ENCODE peak calls at places on chromosome 20, in four cellular contexts. One of them, this sample, is unnamed.
A peak's percentile ranks its signal among the peaks of the same experiment; 100 is the strongest.

GRCh38 chr20:44696315-44696714 is 18.9 kb upstream of the CCN5 start:
- DNase-seq in IMR-90: no peak
- DNase-seq in neuronal stem cell: no peak
- DNase-seq in H9: no peak
- DNase-seq in this sample: no peak

GRCh38 chr20:57414867-57415592 is 23.8 kb downstream of the RBM38 start:
- DNase-seq in IMR-90: peak; percentile 28
- DNase-seq in neuronal stem cell: no peak
- DNase-seq in H9: no peak
- DNase-seq in this sample: no peak

GRCh38 chr20:10673176-10673830 is 496 bp downstream of the JAG1 start:
- DNase-seq in IMR-90: no peak
- DNase-seq in neuronal stem cell: no peak
- DNase-seq in H9: peak; percentile 67
- DNase-seq in this sample: peak; percentile 38

GRCh38 chr20:768426-768978 is at the start of gene SLC52A3:
- DNase-seq in IMR-90: no peak
- DNase-seq in neuronal stem cell: no peak
- DNase-seq in H9: peak; percentile 86
- DNase-seq in this sample: peak; percentile 33

GRCh38 chr20:31815408-31816188 is 3.6 kb upstream of the MYLK2 start:
- DNase-seq in IMR-90: no peak
- DNase-seq in neuronal stem cell: no peak
- DNase-seq in H9: no peak
- DNase-seq in this sample: no peak

GRCh38 chr20:20843982-20844381 is 131.5 kb upstream of the RALGAPA2 start:
- DNase-seq in IMR-90: no peak
- DNase-seq in neuronal stem cell: no peak
- DNase-seq in H9: peak; percentile 66
- DNase-seq in this sample: peak; percentile 44

GRCh38 chr20:49348563-49348962 is 70.7 kb upstream of the ZNFX1 start:
- DNase-seq in IMR-90: no peak
- DNase-seq in neuronal stem cell: no peak
- DNase-seq in H9: no peak
- DNase-seq in this sample: no peak

GRCh38 chr20:33017542-33017941 is 10.0 kb downstream of the BPIFB2 start:
- DNase-seq in IMR-90: no peak
- DNase-seq in neuronal stem cell: no peak
- DNase-seq in H9: no peak
- DNase-seq in this sample: no peak

GRCh38 chr20:24965065-24965919 is 16.2 kb downstream of the CST7 start:
- DNase-seq in IMR-90: no peak
- DNase-seq in neuronal stem cell: no peak
- DNase-seq in H9: peak; percentile 12
- DNase-seq in this sample: no peak

GRCh38 chr20:19995220-19995863 is 21.8 kb upstream of the NAA20 start:
- DNase-seq in IMR-90: peak; percentile 64
- DNase-seq in neuronal stem cell: no peak
- DNase-seq in H9: no peak
- DNase-seq in this sample: peak; percentile 73

GRCh38 chr20:22214296-22214695 is 370.1 kb downstream of the FOXA2 start:
- DNase-seq in IMR-90: no peak
- DNase-seq in neuronal stem cell: no peak
- DNase-seq in H9: no peak
- DNase-seq in this sample: no peak

GRCh38 chr20:15890358-15890982 is 682.8 kb downstream of the KIF16B start:
- DNase-seq in IMR-90: no peak
- DNase-seq in neuronal stem cell: no peak
- DNase-seq in H9: no peak
- DNase-seq in this sample: no peak

GRCh38 chr20:3670511-3670910 is 7.3 kb upstream of the GFRA4 start:
- DNase-seq in IMR-90: peak; percentile 19
- DNase-seq in neuronal stem cell: no peak
- DNase-seq in H9: peak; percentile 60
- DNase-seq in this sample: no peak

GRCh38 chr20:25058051-25058796 is at the start of gene ACSS1:
- DNase-seq in IMR-90: peak; percentile 31
- DNase-seq in neuronal stem cell: no peak
- DNase-seq in H9: peak; percentile 56
- DNase-seq in this sample: peak; percentile 39

GRCh38 chr20:61765871-61766654 is 299.6 kb downstream of the TAF4 start:
- DNase-seq in IMR-90: no peak
- DNase-seq in neuronal stem cell: no peak
- DNase-seq in H9: peak; percentile 75
- DNase-seq in this sample: no peak

GRCh38 chr20:15708984-15709598 is 864.2 kb downstream of the KIF16B start:
- DNase-seq in IMR-90: no peak
- DNase-seq in neuronal stem cell: no peak
- DNase-seq in H9: peak; percentile 82
- DNase-seq in this sample: peak; percentile 80

GRCh38 chr20:47365023-47365764 is 8.7 kb upstream of the ZMYND8 start:
- DNase-seq in IMR-90: no peak
- DNase-seq in neuronal stem cell: no peak
- DNase-seq in H9: no peak
- DNase-seq in this sample: no peak

GRCh38 chr20:47370214-47370613 is 13.7 kb upstream of the ZMYND8 start:
- DNase-seq in IMR-90: no peak
- DNase-seq in neuronal stem cell: no peak
- DNase-seq in H9: no peak
- DNase-seq in this sample: no peak

GRCh38 chr20:47368301-47368700 is 11.8 kb upstream of the ZMYND8 start:
- DNase-seq in IMR-90: no peak
- DNase-seq in neuronal stem cell: no peak
- DNase-seq in H9: no peak
- DNase-seq in this sample: no peak

GRCh38 chr20:47373206-47373722 is 16.8 kb upstream of the ZMYND8 start:
- DNase-seq in IMR-90: no peak
- DNase-seq in neuronal stem cell: no peak
- DNase-seq in H9: no peak
- DNase-seq in this sample: no peak

DNA sequence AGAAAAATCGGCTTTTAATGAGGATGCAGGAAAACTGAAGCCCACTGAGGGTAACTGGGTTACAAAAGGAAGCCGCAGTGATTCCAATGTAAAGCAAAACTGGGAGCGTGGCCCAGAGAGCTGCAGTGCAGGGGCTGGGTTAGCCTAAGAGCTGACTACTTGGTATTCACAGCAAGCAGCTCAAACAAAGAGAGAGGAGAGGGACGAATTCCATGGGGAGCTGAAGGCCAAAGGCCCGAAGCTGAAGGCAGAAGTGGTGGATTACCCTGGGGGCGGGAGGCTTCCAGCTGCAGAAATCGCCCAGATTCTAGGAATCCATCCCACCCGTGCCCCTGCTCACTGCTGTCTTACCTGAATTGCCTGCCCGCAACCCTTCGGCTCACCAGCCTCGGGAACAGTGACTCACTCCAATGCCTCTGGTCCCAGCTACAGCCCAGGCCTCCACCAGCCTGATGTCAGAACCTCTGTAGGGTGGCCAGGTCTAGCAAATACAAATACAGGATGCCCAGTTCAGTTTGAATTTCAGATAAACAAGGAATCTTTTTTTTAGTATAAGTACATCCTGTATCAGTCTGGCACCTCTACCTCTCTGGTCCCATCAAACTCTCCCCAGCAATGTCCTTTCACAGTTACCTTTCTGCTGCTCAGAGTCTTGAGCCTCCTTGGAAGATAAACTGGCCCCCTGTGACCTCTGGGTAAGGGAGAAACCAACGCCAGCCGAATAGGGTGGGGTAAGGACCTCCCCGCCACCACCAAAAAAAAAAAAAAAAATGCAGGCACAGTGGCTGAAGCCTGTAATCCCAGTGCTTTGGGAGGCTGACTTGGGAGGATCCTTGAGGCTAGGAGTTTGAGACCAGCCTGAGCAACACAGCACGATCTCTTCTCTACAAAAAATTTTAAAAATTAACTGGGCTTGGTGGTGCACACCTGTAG is 14.6 kb upstream of the ZMYND8 start:
- DNase-seq in IMR-90: no peak
- DNase-seq in neuronal stem cell: no peak
- DNase-seq in H9: peak; percentile 68
- DNase-seq in this sample: peak; percentile 68
- H2BK5ac ChIP-seq in IMR-90: no peak overlapping the region
- H2BK5ac ChIP-seq in neuronal stem cell: peak overlapping the region; percentile 30
- H2BK5ac ChIP-seq in H9: no peak overlapping the region
- H2BK5ac ChIP-seq in this sample: peak overlapping the region; percentile 45

GRCh38 chr20:34876161-34877001 is at the start of gene ACSS2:
- DNase-seq in IMR-90: peak; percentile 97
- DNase-seq in neuronal stem cell: peak; percentile 97
- DNase-seq in H9: peak; percentile 100
- DNase-seq in this sample: peak; percentile 95
- H3K18ac ChIP-seq in IMR-90: peak within 1 kb of the TSS; percentile 43
- H3K18ac ChIP-seq in neuronal stem cell: peak within 1 kb of the TSS; percentile 85
- H3K18ac ChIP-seq in H9: no peak within 1 kb of the TSS
- H3K18ac ChIP-seq in this sample: peak within 1 kb of the TSS; percentile 42

DNA sequence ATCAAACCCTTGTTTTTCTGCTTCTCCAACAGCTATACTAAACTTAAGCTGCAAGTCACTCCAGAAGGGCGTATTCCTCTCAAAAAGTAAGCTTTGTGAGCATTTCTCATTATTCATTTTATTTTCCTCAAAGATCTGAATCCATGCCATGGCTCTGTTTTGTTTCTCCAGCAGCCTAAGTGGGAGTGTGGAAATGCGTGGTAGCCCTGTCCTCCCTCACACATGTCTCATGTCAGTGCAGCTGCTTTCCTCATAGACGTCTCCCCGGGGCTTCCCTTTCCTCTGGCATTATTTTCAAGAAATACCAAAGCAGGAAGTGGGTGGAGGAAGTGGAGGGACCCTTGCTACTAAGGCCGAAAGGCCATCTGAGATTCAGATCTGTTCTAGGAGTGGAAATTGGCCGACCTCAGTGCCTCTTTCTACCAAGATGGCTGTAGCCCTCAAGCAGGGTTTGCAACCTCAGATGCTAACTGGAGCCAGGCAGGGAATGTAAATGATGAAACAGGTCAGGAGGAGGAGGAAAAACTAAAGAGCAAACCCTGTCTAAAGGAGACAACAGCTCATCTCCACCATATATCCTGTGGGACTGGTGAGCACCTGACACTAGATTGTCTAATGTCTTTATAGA is 420.9 kb upstream of the PLCB4 start:
- DNase-seq in IMR-90: no peak
- DNase-seq in neuronal stem cell: no peak
- DNase-seq in H9: no peak
- DNase-seq in this sample: no peak
- H2BK5ac ChIP-seq in IMR-90: no peak overlapping the region
- H2BK5ac ChIP-seq in neuronal stem cell: no peak overlapping the region
- H2BK5ac ChIP-seq in H9: no peak overlapping the region
- H2BK5ac ChIP-seq in this sample: no peak overlapping the region

DNA sequence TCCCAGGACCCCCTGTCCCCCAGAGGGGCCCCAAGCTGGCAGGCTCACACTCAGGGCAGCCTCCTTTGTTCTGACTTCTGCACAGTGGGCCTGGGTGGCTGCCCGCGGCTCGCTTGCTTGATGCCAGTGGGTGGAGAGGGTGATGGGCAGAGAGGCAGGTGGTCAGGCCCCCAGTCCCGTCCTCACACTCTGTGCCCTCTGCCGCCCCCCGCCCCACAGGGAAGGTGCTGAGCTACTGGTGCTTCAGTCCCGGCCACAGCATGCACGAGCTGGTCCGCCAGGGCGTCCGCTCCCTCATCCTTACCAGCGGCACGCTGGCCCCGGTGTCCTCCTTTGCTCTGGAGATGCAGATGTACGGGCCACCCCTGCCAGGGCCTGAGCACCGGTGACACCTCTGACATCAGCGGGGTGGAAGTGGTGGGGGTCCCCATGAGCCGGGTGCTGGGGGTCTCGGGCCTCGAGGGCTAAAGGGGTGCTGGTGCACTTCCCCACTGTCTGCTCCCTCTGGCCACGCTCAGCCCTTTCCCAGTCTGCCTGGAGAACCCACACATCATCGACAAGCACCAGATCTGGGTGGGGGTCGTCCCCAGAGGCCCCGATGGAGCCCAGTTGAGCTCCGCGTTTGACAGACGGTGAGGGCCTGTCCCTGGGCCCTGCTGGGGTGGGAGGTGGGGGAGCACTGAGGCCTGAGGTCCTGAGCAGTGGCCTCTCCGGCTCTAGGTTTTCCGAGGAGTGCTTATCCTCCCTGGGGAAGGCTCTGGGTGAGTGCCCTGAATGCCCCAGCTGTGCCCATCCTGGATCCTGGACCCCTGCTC is 8.8 kb upstream of the TNFRSF6B start:
- DNase-seq in IMR-90: no peak
- DNase-seq in neuronal stem cell: no peak
- DNase-seq in H9: no peak
- DNase-seq in this sample: no peak
- H3K18ac ChIP-seq in IMR-90: peak overlapping the region; percentile 16
- H3K18ac ChIP-seq in neuronal stem cell: peak overlapping the region; percentile 70
- H3K18ac ChIP-seq in H9: no peak overlapping the region
- H3K18ac ChIP-seq in this sample: no peak overlapping the region

GRCh38 chr20:58753267-58753928 is 60.8 kb downstream of the NPEPL1 start:
- DNase-seq in IMR-90: no peak
- DNase-seq in neuronal stem cell: no peak
- DNase-seq in H9: peak; percentile 73
- DNase-seq in this sample: no peak

GRCh38 chr20:58749979-58750378 is 57.4 kb downstream of the NPEPL1 start:
- DNase-seq in IMR-90: no peak
- DNase-seq in neuronal stem cell: no peak
- DNase-seq in H9: no peak
- DNase-seq in this sample: no peak

GRCh38 chr20:58753929-58754551 is 61.4 kb downstream of the NPEPL1 start:
- DNase-seq in IMR-90: no peak
- DNase-seq in neuronal stem cell: no peak
- DNase-seq in H9: no peak
- DNase-seq in this sample: no peak

GRCh38 chr20:58752565-58752964 is 60.0 kb downstream of the NPEPL1 start:
- DNase-seq in IMR-90: no peak
- DNase-seq in neuronal stem cell: no peak
- DNase-seq in H9: no peak
- DNase-seq in this sample: no peak

GRCh38 chr20:58751956-58752355 is 59.4 kb downstream of the NPEPL1 start:
- DNase-seq in IMR-90: no peak
- DNase-seq in neuronal stem cell: no peak
- DNase-seq in H9: no peak
- DNase-seq in this sample: no peak
- H2BK5ac ChIP-seq in IMR-90: no peak overlapping the region
- H2BK5ac ChIP-seq in neuronal stem cell: no peak overlapping the region
- H2BK5ac ChIP-seq in H9: no peak overlapping the region
- H2BK5ac ChIP-seq in this sample: no peak overlapping the region

This sample was measured in trophoblast cell.